ENCODE peak calls at places on chromosomes 2 and 18, in seven cellular contexts. One of them, this sample, is unnamed.

GRCh38 chr2:16261791-16262190 is 321.4 kb downstream of the MYCN start:
- DNase-seq in IMR-90: no peak
- DNase-seq in H9: no peak
- DNase-seq in neuronal stem cell: no peak
- DNase-seq in mesendoderm: no peak
- DNase-seq in trophoblast cell: no peak
- DNase-seq in mesenchymal stem cell: no peak
- DNase-seq in this sample: no peak

GRCh38 chr2:15316370-15316814 is 244.7 kb downstream of the NBAS start:
- DNase-seq in IMR-90: no peak
- DNase-seq in H9: peak; percentile 52
- DNase-seq in neuronal stem cell: no peak
- DNase-seq in mesendoderm: peak; percentile 29
- DNase-seq in trophoblast cell: no peak
- DNase-seq in mesenchymal stem cell: no peak
- DNase-seq in this sample: no peak

GRCh38 chr2:96540136-96540535 is 3.6 kb downstream of the ARID5A start:
- DNase-seq in IMR-90: peak; percentile 59
- DNase-seq in H9: no peak
- DNase-seq in neuronal stem cell: no peak
- DNase-seq in mesendoderm: peak; percentile 30
- DNase-seq in trophoblast cell: peak; percentile 70
- DNase-seq in mesenchymal stem cell: no peak
- DNase-seq in this sample: no peak

GRCh38 chr2:104820126-104820525 is 33.8 kb upstream of the POU3F3 start:
- DNase-seq in IMR-90: no peak
- DNase-seq in H9: no peak
- DNase-seq in neuronal stem cell: no peak
- DNase-seq in mesendoderm: no peak
- DNase-seq in trophoblast cell: no peak
- DNase-seq in mesenchymal stem cell: no peak
- DNase-seq in this sample: no peak

GRCh38 chr2:61510674-61511671 is 27.2 kb downstream of the XPO1 start:
- DNase-seq in IMR-90: no peak
- DNase-seq in H9: no peak
- DNase-seq in neuronal stem cell: no peak
- DNase-seq in mesendoderm: no peak
- DNase-seq in trophoblast cell: peak; percentile 63
- DNase-seq in mesenchymal stem cell: no peak
- DNase-seq in this sample: no peak

GRCh38 chr2:239225921-239226561 is 174.8 kb downstream of the HDAC4 start:
- DNase-seq in IMR-90: peak; percentile 86
- DNase-seq in H9: no peak
- DNase-seq in neuronal stem cell: no peak
- DNase-seq in mesendoderm: peak; percentile 68
- DNase-seq in trophoblast cell: no peak
- DNase-seq in mesenchymal stem cell: peak; percentile 88
- DNase-seq in this sample: no peak

GRCh38 chr2:217220228-217221013 is 360.6 kb upstream of the TNP1 start:
- DNase-seq in IMR-90: no peak
- DNase-seq in H9: no peak
- DNase-seq in neuronal stem cell: no peak
- DNase-seq in mesendoderm: no peak
- DNase-seq in trophoblast cell: no peak
- DNase-seq in mesenchymal stem cell: no peak
- DNase-seq in this sample: no peak

GRCh38 chr18:78304199-78304826 is 675.3 kb upstream of the SALL3 start:
- DNase-seq in IMR-90: no peak
- DNase-seq in H9: no peak
- DNase-seq in neuronal stem cell: no peak
- DNase-seq in mesendoderm: no peak
- DNase-seq in trophoblast cell: no peak
- DNase-seq in mesenchymal stem cell: no peak
- DNase-seq in this sample: no peak

GRCh38 chr2:43193652-43193995 is 32.8 kb downstream of the ZFP36L2 start:
- DNase-seq in IMR-90: no peak
- DNase-seq in H9: no peak
- DNase-seq in neuronal stem cell: no peak
- DNase-seq in mesendoderm: no peak
- DNase-seq in trophoblast cell: no peak
- DNase-seq in mesenchymal stem cell: no peak
- DNase-seq in this sample: no peak

GRCh38 chr2:181025004-181025403 is 44.6 kb downstream of the UBE2E3 start:
- DNase-seq in IMR-90: peak; percentile 8
- DNase-seq in H9: no peak
- DNase-seq in neuronal stem cell: no peak
- DNase-seq in mesendoderm: no peak
- DNase-seq in trophoblast cell: no peak
- DNase-seq in mesenchymal stem cell: peak; percentile 44
- DNase-seq in this sample: no peak

GRCh38 chr2:107595749-107596148 is 230.9 kb upstream of the RGPD4 start:
- DNase-seq in IMR-90: peak; percentile 84
- DNase-seq in H9: no peak
- DNase-seq in neuronal stem cell: no peak
- DNase-seq in mesendoderm: peak; percentile 24
- DNase-seq in trophoblast cell: no peak
- DNase-seq in mesenchymal stem cell: peak; percentile 78
- DNase-seq in this sample: no peak

GRCh38 chr2:54962935-54963334 is 87.3 kb downstream of the RTN4 start:
- DNase-seq in IMR-90: no peak
- DNase-seq in H9: no peak
- DNase-seq in neuronal stem cell: no peak
- DNase-seq in mesendoderm: no peak
- DNase-seq in trophoblast cell: no peak
- DNase-seq in mesenchymal stem cell: no peak
- DNase-seq in this sample: no peak

GRCh38 chr2:229562472-229563127 is 151.8 kb downstream of the DNER start:
- DNase-seq in IMR-90: no peak
- DNase-seq in H9: no peak
- DNase-seq in neuronal stem cell: no peak
- DNase-seq in mesendoderm: peak; percentile 13
- DNase-seq in trophoblast cell: no peak
- DNase-seq in mesenchymal stem cell: no peak
- DNase-seq in this sample: no peak

GRCh38 chr2:116222793-116223192 is 1591.7 kb upstream of the DDX18 start:
- DNase-seq in IMR-90: no peak
- DNase-seq in H9: no peak
- DNase-seq in neuronal stem cell: no peak
- DNase-seq in mesendoderm: no peak
- DNase-seq in trophoblast cell: no peak
- DNase-seq in mesenchymal stem cell: no peak
- DNase-seq in this sample: no peak

GRCh38 chr2:131724019-131724418 is 196.3 kb downstream of the CCDC74A start:
- DNase-seq in IMR-90: no peak
- DNase-seq in H9: peak; percentile 47
- DNase-seq in neuronal stem cell: no peak
- DNase-seq in mesendoderm: no peak
- DNase-seq in trophoblast cell: peak; percentile 59
- DNase-seq in mesenchymal stem cell: no peak
- DNase-seq in this sample: peak; percentile 1
- H3K4ac ChIP-seq in IMR-90: no peak overlapping the region
- H3K4ac ChIP-seq in H9: no peak overlapping the region
- H3K4ac ChIP-seq in neuronal stem cell: no peak overlapping the region
- H3K4ac ChIP-seq in mesendoderm: no peak overlapping the region
- H3K4ac ChIP-seq in trophoblast cell: no peak overlapping the region
- H3K4ac ChIP-seq in mesenchymal stem cell: no peak overlapping the region
- H3K4ac ChIP-seq in this sample: no peak overlapping the region

GRCh38 chr2:200310545-200310971 is 4.1 kb downstream of the SPATS2L start:
- DNase-seq in IMR-90: peak; percentile 74
- DNase-seq in H9: no peak
- DNase-seq in neuronal stem cell: no peak
- DNase-seq in mesendoderm: peak; percentile 76
- DNase-seq in trophoblast cell: no peak
- DNase-seq in mesenchymal stem cell: peak; percentile 69
- DNase-seq in this sample: no peak
- H3K4ac ChIP-seq in IMR-90: peak overlapping the region; percentile 67
- H3K4ac ChIP-seq in H9: no peak overlapping the region
- H3K4ac ChIP-seq in neuronal stem cell: no peak overlapping the region
- H3K4ac ChIP-seq in mesendoderm: no peak overlapping the region
- H3K4ac ChIP-seq in trophoblast cell: peak overlapping the region; percentile 64
- H3K4ac ChIP-seq in mesenchymal stem cell: no peak overlapping the region
- H3K4ac ChIP-seq in this sample: no peak overlapping the region

DNA sequence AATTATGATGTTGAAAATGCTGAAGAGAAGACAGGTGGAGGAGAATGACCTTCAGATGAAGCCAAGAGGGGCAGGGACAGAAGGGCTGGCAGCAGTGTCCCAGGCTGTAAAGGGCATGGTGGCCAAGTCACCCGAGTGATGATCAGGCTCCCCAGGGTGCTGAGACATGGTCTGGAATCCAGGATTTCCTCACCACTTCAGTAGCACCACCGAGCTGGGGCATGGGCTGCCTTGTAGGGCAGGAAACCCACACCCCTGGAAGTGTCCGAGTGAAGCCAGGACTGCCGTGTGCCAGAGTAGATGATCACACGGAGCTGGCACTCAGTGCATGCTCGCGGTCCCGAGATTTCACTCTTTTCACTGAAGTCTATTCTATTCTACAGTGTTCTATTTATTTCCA is 92.5 kb downstream of the SEPTIN10 start:
- DNase-seq in IMR-90: no peak
- DNase-seq in H9: no peak
- DNase-seq in neuronal stem cell: no peak
- DNase-seq in mesendoderm: no peak
- DNase-seq in trophoblast cell: no peak
- DNase-seq in mesenchymal stem cell: no peak
- DNase-seq in this sample: no peak
- H3K4ac ChIP-seq in IMR-90: no peak overlapping the region
- H3K4ac ChIP-seq in H9: no peak overlapping the region
- H3K4ac ChIP-seq in neuronal stem cell: no peak overlapping the region
- H3K4ac ChIP-seq in mesendoderm: no peak overlapping the region
- H3K4ac ChIP-seq in trophoblast cell: no peak overlapping the region
- H3K4ac ChIP-seq in mesenchymal stem cell: no peak overlapping the region
- H3K4ac ChIP-seq in this sample: no peak overlapping the region

GRCh38 chr18:58176915-58177717 is 133.1 kb downstream of the NEDD4L start:
- DNase-seq in IMR-90: peak; percentile 95
- DNase-seq in H9: no peak
- DNase-seq in neuronal stem cell: no peak
- DNase-seq in mesendoderm: no peak
- DNase-seq in trophoblast cell: no peak
- DNase-seq in mesenchymal stem cell: peak; percentile 86
- DNase-seq in this sample: no peak
- H3K4ac ChIP-seq in IMR-90: peak overlapping the region; percentile 53
- H3K4ac ChIP-seq in H9: no peak overlapping the region
- H3K4ac ChIP-seq in neuronal stem cell: no peak overlapping the region
- H3K4ac ChIP-seq in mesendoderm: no peak overlapping the region
- H3K4ac ChIP-seq in trophoblast cell: no peak overlapping the region
- H3K4ac ChIP-seq in mesenchymal stem cell: peak overlapping the region; percentile 84
- H3K4ac ChIP-seq in this sample: no peak overlapping the region

GRCh38 chr18:46134920-46135675 is 30.9 kb downstream of the HAUS1 start:
- DNase-seq in IMR-90: no peak
- DNase-seq in H9: no peak
- DNase-seq in neuronal stem cell: no peak
- DNase-seq in mesendoderm: peak; percentile 22
- DNase-seq in trophoblast cell: no peak
- DNase-seq in mesenchymal stem cell: no peak
- DNase-seq in this sample: no peak

GRCh38 chr18:46141199-46141598 is 37.0 kb downstream of the HAUS1 start:
- DNase-seq in IMR-90: no peak
- DNase-seq in H9: no peak
- DNase-seq in neuronal stem cell: no peak
- DNase-seq in mesendoderm: no peak
- DNase-seq in trophoblast cell: no peak
- DNase-seq in mesenchymal stem cell: no peak
- DNase-seq in this sample: no peak

GRCh38 chr18:46140173-46140572 is 36.0 kb downstream of the HAUS1 start:
- DNase-seq in IMR-90: no peak
- DNase-seq in H9: no peak
- DNase-seq in neuronal stem cell: no peak
- DNase-seq in mesendoderm: no peak
- DNase-seq in trophoblast cell: no peak
- DNase-seq in mesenchymal stem cell: no peak
- DNase-seq in this sample: no peak
- H3K4ac ChIP-seq in IMR-90: no peak overlapping the region
- H3K4ac ChIP-seq in H9: no peak overlapping the region
- H3K4ac ChIP-seq in neuronal stem cell: no peak overlapping the region
- H3K4ac ChIP-seq in mesendoderm: no peak overlapping the region
- H3K4ac ChIP-seq in trophoblast cell: no peak overlapping the region
- H3K4ac ChIP-seq in mesenchymal stem cell: no peak overlapping the region
- H3K4ac ChIP-seq in this sample: no peak overlapping the region

DNA sequence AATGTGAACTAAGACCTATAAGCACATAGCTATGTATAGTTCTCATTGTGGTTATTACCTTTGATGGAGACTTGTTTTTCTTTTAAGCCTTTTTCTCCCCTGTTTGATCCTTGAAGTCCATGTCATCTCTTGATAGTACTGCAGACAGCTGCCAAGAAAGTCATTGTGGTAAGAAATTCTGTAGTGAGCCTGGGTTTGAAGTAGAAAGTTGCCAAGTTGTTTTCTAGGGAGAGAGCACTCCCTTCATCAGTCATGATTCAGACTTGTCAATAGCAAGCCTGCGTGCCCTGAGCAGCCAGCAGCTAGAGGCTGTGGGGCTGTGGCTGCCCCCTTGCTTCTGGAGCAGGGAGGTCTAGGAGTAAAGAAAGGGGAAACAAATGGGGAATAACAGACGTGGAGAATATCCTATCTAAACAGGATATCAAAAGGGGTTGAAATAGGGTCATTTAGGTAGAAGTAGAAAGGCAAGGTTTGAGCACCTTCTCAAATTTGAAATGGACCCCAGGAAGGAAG is 8.4 kb downstream of the SP5 start:
- DNase-seq in IMR-90: no peak
- DNase-seq in H9: peak; percentile 51
- DNase-seq in neuronal stem cell: no peak
- DNase-seq in mesendoderm: peak; percentile 59
- DNase-seq in trophoblast cell: no peak
- DNase-seq in mesenchymal stem cell: no peak
- DNase-seq in this sample: no peak
- H3K4ac ChIP-seq in IMR-90: no peak overlapping the region
- H3K4ac ChIP-seq in H9: no peak overlapping the region
- H3K4ac ChIP-seq in neuronal stem cell: no peak overlapping the region
- H3K4ac ChIP-seq in mesendoderm: no peak overlapping the region
- H3K4ac ChIP-seq in trophoblast cell: no peak overlapping the region
- H3K4ac ChIP-seq in mesenchymal stem cell: no peak overlapping the region
- H3K4ac ChIP-seq in this sample: no peak overlapping the region

GRCh38 chr2:68637047-68637446 is 6.3 kb upstream of the PROKR1 start:
- DNase-seq in IMR-90: no peak
- DNase-seq in H9: no peak
- DNase-seq in neuronal stem cell: no peak
- DNase-seq in mesendoderm: peak; percentile 15
- DNase-seq in trophoblast cell: no peak
- DNase-seq in mesenchymal stem cell: no peak
- DNase-seq in this sample: no peak

GRCh38 chr2:68627615-68628014 is 15.8 kb upstream of the PROKR1 start:
- DNase-seq in IMR-90: no peak
- DNase-seq in H9: no peak
- DNase-seq in neuronal stem cell: no peak
- DNase-seq in mesendoderm: no peak
- DNase-seq in trophoblast cell: no peak
- DNase-seq in mesenchymal stem cell: no peak
- DNase-seq in this sample: no peak

GRCh38 chr2:68632026-68632425 is 11.4 kb upstream of the PROKR1 start:
- DNase-seq in IMR-90: no peak
- DNase-seq in H9: no peak
- DNase-seq in neuronal stem cell: no peak
- DNase-seq in mesendoderm: no peak
- DNase-seq in trophoblast cell: no peak
- DNase-seq in mesenchymal stem cell: no peak
- DNase-seq in this sample: no peak
- H3K4ac ChIP-seq in IMR-90: no peak overlapping the region
- H3K4ac ChIP-seq in H9: no peak overlapping the region
- H3K4ac ChIP-seq in neuronal stem cell: no peak overlapping the region
- H3K4ac ChIP-seq in mesendoderm: no peak overlapping the region
- H3K4ac ChIP-seq in trophoblast cell: no peak overlapping the region
- H3K4ac ChIP-seq in mesenchymal stem cell: no peak overlapping the region
- H3K4ac ChIP-seq in this sample: no peak overlapping the region

This sample was measured in H1.